ENCODE peak calls at places on chromosomes 5 and 9, in six cellular contexts. One of them, this sample, is unnamed.

GRCh38 chr5:150253416-150254208 is 36.0 kb downstream of the CAMK2A start:
- DNase-seq in hypothalamus: no peak
- DNase-seq in WTC11: peak; percentile 29
- DNase-seq in caudate nucleus: no peak
- DNase-seq in activated effector memory CD4-positive, alpha-beta T cell treated with Interleukin-2 at 50 U/mL for 16 hours: no peak
- DNase-seq in mucosa of gallbladder: no peak
- DNase-seq in this sample: no peak

GRCh38 chr5:10885026-10885425 is 124.0 kb upstream of the DAP start:
- DNase-seq in hypothalamus: no peak
- DNase-seq in WTC11: no peak
- DNase-seq in caudate nucleus: no peak
- DNase-seq in activated effector memory CD4-positive, alpha-beta T cell treated with Interleukin-2 at 50 U/mL for 16 hours: no peak
- DNase-seq in mucosa of gallbladder: no peak
- DNase-seq in this sample: no peak

GRCh38 chr9:35236692-35237091 is 74.9 kb downstream of the UNC13B start:
- DNase-seq in hypothalamus: no peak
- DNase-seq in WTC11: no peak
- DNase-seq in caudate nucleus: no peak
- DNase-seq in activated effector memory CD4-positive, alpha-beta T cell treated with Interleukin-2 at 50 U/mL for 16 hours: no peak
- DNase-seq in mucosa of gallbladder: peak; percentile 25
- DNase-seq in this sample: no peak

GRCh38 chr5:62460578-62460983 is 48.0 kb downstream of the IPO11 start:
- DNase-seq in hypothalamus: no peak
- DNase-seq in WTC11: no peak
- DNase-seq in caudate nucleus: no peak
- DNase-seq in activated effector memory CD4-positive, alpha-beta T cell treated with Interleukin-2 at 50 U/mL for 16 hours: no peak
- DNase-seq in mucosa of gallbladder: no peak
- DNase-seq in this sample: no peak

GRCh38 chr9:6759114-6759977 is 1.6 kb downstream of the KDM4C start:
- DNase-seq in hypothalamus: no peak
- DNase-seq in WTC11: no peak
- DNase-seq in caudate nucleus: no peak
- DNase-seq in activated effector memory CD4-positive, alpha-beta T cell treated with Interleukin-2 at 50 U/mL for 16 hours: no peak
- DNase-seq in mucosa of gallbladder: no peak
- DNase-seq in this sample: peak; percentile 12

GRCh38 chr5:14399054-14399657 is 182.4 kb upstream of the OTULINL start:
- DNase-seq in hypothalamus: no peak
- DNase-seq in WTC11: no peak
- DNase-seq in caudate nucleus: no peak
- DNase-seq in activated effector memory CD4-positive, alpha-beta T cell treated with Interleukin-2 at 50 U/mL for 16 hours: no peak
- DNase-seq in mucosa of gallbladder: no peak
- DNase-seq in this sample: peak; percentile 20

GRCh38 chr9:20290287-20290686 is 332.0 kb downstream of the MLLT3 start:
- DNase-seq in hypothalamus: no peak
- DNase-seq in WTC11: no peak
- DNase-seq in caudate nucleus: no peak
- DNase-seq in activated effector memory CD4-positive, alpha-beta T cell treated with Interleukin-2 at 50 U/mL for 16 hours: no peak
- DNase-seq in mucosa of gallbladder: no peak
- DNase-seq in this sample: no peak

GRCh38 chr5:54547711-54548250 is 30.2 kb downstream of the SNX18 start:
- DNase-seq in hypothalamus: no peak
- DNase-seq in WTC11: no peak
- DNase-seq in caudate nucleus: no peak
- DNase-seq in activated effector memory CD4-positive, alpha-beta T cell treated with Interleukin-2 at 50 U/mL for 16 hours: no peak
- DNase-seq in mucosa of gallbladder: peak; percentile 37
- DNase-seq in this sample: no peak

GRCh38 chr5:180201051-180201987 is 7.7 kb downstream of the RASGEF1C start:
- DNase-seq in hypothalamus: no peak
- DNase-seq in WTC11: peak; percentile 83
- DNase-seq in caudate nucleus: peak; percentile 16
- DNase-seq in activated effector memory CD4-positive, alpha-beta T cell treated with Interleukin-2 at 50 U/mL for 16 hours: no peak
- DNase-seq in mucosa of gallbladder: no peak
- DNase-seq in this sample: no peak

GRCh38 chr5:33371660-33372059 is 69.1 kb upstream of the TARS1 start:
- DNase-seq in hypothalamus: no peak
- DNase-seq in WTC11: no peak
- DNase-seq in caudate nucleus: no peak
- DNase-seq in activated effector memory CD4-positive, alpha-beta T cell treated with Interleukin-2 at 50 U/mL for 16 hours: no peak
- DNase-seq in mucosa of gallbladder: no peak
- DNase-seq in this sample: no peak

GRCh38 chr5:50550274-50550673 is 109.2 kb upstream of the EMB start:
- DNase-seq in hypothalamus: no peak
- DNase-seq in WTC11: no peak
- DNase-seq in caudate nucleus: no peak
- DNase-seq in activated effector memory CD4-positive, alpha-beta T cell treated with Interleukin-2 at 50 U/mL for 16 hours: no peak
- DNase-seq in mucosa of gallbladder: no peak
- DNase-seq in this sample: no peak

GRCh38 chr9:89593776-89594427 is 10.9 kb upstream of the GADD45G start:
- DNase-seq in hypothalamus: no peak
- DNase-seq in WTC11: peak; percentile 88
- DNase-seq in caudate nucleus: no peak
- DNase-seq in activated effector memory CD4-positive, alpha-beta T cell treated with Interleukin-2 at 50 U/mL for 16 hours: peak; percentile 33
- DNase-seq in mucosa of gallbladder: peak; percentile 47
- DNase-seq in this sample: peak; percentile 53

GRCh38 chr5:2721739-2722138 is 29.7 kb downstream of the IRX2 start:
- DNase-seq in hypothalamus: no peak
- DNase-seq in WTC11: no peak
- DNase-seq in caudate nucleus: no peak
- DNase-seq in activated effector memory CD4-positive, alpha-beta T cell treated with Interleukin-2 at 50 U/mL for 16 hours: no peak
- DNase-seq in mucosa of gallbladder: no peak
- DNase-seq in this sample: no peak

GRCh38 chr9:108519417-108519816 is 336.4 kb downstream of the ACTL7B start:
- DNase-seq in hypothalamus: no peak
- DNase-seq in WTC11: no peak
- DNase-seq in caudate nucleus: no peak
- DNase-seq in activated effector memory CD4-positive, alpha-beta T cell treated with Interleukin-2 at 50 U/mL for 16 hours: no peak
- DNase-seq in mucosa of gallbladder: no peak
- DNase-seq in this sample: no peak

GRCh38 chr9:79780559-79780958 is 208.8 kb downstream of the TLE4 start:
- DNase-seq in hypothalamus: no peak
- DNase-seq in WTC11: no peak
- DNase-seq in caudate nucleus: no peak
- DNase-seq in activated effector memory CD4-positive, alpha-beta T cell treated with Interleukin-2 at 50 U/mL for 16 hours: no peak
- DNase-seq in mucosa of gallbladder: no peak
- DNase-seq in this sample: no peak

GRCh38 chr9:120894404-120895226 is 17.6 kb upstream of the PHF19 start:
- DNase-seq in hypothalamus: no peak
- DNase-seq in WTC11: peak; percentile 56
- DNase-seq in caudate nucleus: no peak
- DNase-seq in activated effector memory CD4-positive, alpha-beta T cell treated with Interleukin-2 at 50 U/mL for 16 hours: no peak
- DNase-seq in mucosa of gallbladder: no peak
- DNase-seq in this sample: no peak

GRCh38 chr9:114718801-114719221 is 36.8 kb upstream of the TEX48 start:
- DNase-seq in hypothalamus: no peak
- DNase-seq in WTC11: no peak
- DNase-seq in caudate nucleus: no peak
- DNase-seq in activated effector memory CD4-positive, alpha-beta T cell treated with Interleukin-2 at 50 U/mL for 16 hours: peak; percentile 90
- DNase-seq in mucosa of gallbladder: no peak
- DNase-seq in this sample: peak; percentile 35

GRCh38 chr5:108379722-108380530 is 2.0 kb downstream of the FBXL17 start:
- DNase-seq in hypothalamus: no peak
- DNase-seq in WTC11: no peak
- DNase-seq in caudate nucleus: no peak
- DNase-seq in activated effector memory CD4-positive, alpha-beta T cell treated with Interleukin-2 at 50 U/mL for 16 hours: no peak
- DNase-seq in mucosa of gallbladder: no peak
- DNase-seq in this sample: peak; percentile 6

GRCh38 chr5:37005946-37006540 is 129.5 kb downstream of the NIPBL start:
- DNase-seq in hypothalamus: no peak
- DNase-seq in WTC11: no peak
- DNase-seq in caudate nucleus: no peak
- DNase-seq in activated effector memory CD4-positive, alpha-beta T cell treated with Interleukin-2 at 50 U/mL for 16 hours: no peak
- DNase-seq in mucosa of gallbladder: no peak
- DNase-seq in this sample: no peak

This sample was measured in effector CD4-positive, alpha-beta T cell.